ENCODE peak calls at places on chromosome 21, in eight cellular contexts. I, U, A, S, M, G, F and H are unnamed samples. For H3K9me3, the result is how much of the 10 kb centered on the place peaks cover.

GRCh38 chr21:31780944-31781343 is 49.0 kb upstream of the SCAF4 start:
- DNase-seq in I (no peak), U (no peak), A (no peak), S (no peak), M (no peak), G (peak), F (no peak), H (no peak)

GRCh38 chr21:33238565-33239255 is 9.0 kb downstream of the IFNAR2 start:
- DNase-seq in I (no peak), U (no peak), A (no peak), S (no peak), M (no peak), G (peak), F (no peak), H (no peak)

GRCh38 chr21:35234725-35235124 is 185.6 kb upstream of the RUNX1 start:
- DNase-seq in I (no peak), U (no peak), A (no peak), S (no peak), M (peak), G (peak), F (no peak), H (no peak)

GRCh38 chr21:31124005-31124404 is 85.7 kb upstream of the KRTAP19-8 start:
- DNase-seq in I (no peak), U (peak), A (peak), S (no peak), M (no peak), G (no peak), F (no peak), H (no peak)

GRCh38 chr21:38988211-38989096 is 182.7 kb downstream of the ETS2 start:
- DNase-seq in I (no peak), U (no peak), A (no peak), S (no peak), M (no peak), G (no peak), F (no peak), H (no peak)

GRCh38 chr21:34835526-34835925 is 166.7 kb downstream of the CLIC6 start:
- DNase-seq in I (no peak), U (peak), A (peak), S (no peak), M (no peak), G (no peak), F (no peak), H (no peak)

GRCh38 chr21:39849014-39849655 is 18.1 kb upstream of the PCP4 start:
- DNase-seq in I (no peak), U (no peak), A (no peak), S (no peak), M (peak), G (no peak), F (no peak), H (no peak)

GRCh38 chr21:35579520-35580293 is 480.6 kb downstream of the SETD4 start:
- DNase-seq in I (no peak), U (no peak), A (no peak), S (no peak), M (no peak), G (no peak), F (no peak), H (no peak)

GRCh38 chr21:32246571-32246970 is 32.3 kb downstream of the MIS18A start:
- DNase-seq in I (no peak), U (no peak), A (no peak), S (no peak), M (no peak), G (no peak), F (no peak), H (no peak)

GRCh38 chr21:33754493-33754892 is 112.2 kb downstream of the ITSN1 start:
- DNase-seq in I (no peak), U (no peak), A (no peak), S (no peak), M (no peak), G (no peak), F (no peak), H (no peak)

GRCh38 chr21:25366116-25366515 is 241.2 kb downstream of the MRPL39 start:
- DNase-seq in I (no peak), U (no peak), A (no peak), S (no peak), M (no peak), G (no peak), F (no peak), H (no peak)

GRCh38 chr21:17501107-17502006 is 11.5 kb upstream of the CXADR start:
- DNase-seq in I (no peak), U (no peak), A (no peak), S (no peak), M (no peak), G (no peak), F (no peak), H (no peak)

GRCh38 chr21:34189506-34189905 is 116.1 kb downstream of the MRPS6 start:
- DNase-seq in I (no peak), U (no peak), A (no peak), S (no peak), M (no peak), G (no peak), F (no peak), H (no peak)

GRCh38 chr21:34736116-34736870 is 67.5 kb downstream of the CLIC6 start:
- DNase-seq in I (no peak), U (no peak), A (no peak), S (no peak), M (peak), G (no peak), F (no peak), H (peak)

GRCh38 chr21:45895778-45896370 is 85.7 kb upstream of the COL6A1 start:
- DNase-seq in I (no peak), U (no peak), A (no peak), S (no peak), M (no peak), G (no peak), F (no peak), H (no peak)

DNA sequence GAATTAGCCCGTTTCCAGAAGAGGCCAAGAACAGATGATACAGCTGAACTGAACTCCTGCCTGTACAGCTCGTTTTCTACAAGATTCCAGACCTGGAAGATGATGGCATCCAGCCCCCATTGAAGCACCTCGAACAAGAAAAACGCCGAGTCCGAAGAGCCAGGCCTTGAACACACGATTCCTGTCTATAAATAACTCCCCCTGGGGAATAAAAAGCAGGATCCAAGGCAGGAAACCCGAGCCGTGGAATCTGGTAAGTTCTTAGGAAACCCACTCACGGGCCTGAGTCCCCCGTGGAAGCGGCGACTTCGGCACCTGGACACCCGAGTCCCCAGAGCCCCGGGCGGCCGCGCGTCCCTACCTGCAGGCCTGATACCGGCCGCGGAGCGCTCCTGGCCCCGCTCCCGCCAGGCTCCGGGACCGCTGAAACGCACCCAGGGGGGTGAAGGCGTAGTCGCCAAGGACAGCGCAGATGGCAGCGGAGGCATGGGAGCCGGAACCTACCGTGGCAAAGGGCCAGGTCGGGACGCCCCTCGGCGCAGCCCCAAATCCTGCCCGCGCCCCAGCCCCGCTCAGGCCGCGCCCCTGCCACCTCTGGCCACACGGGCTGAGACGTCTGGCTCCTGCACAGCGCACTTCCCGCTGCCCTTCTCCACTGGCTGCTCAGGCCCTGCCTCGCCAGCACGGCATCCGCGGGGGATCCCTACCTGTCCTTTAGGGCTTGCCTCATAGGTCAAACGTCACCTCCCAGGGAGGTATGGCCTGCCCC is 14.0 kb upstream of the HLCS start:
- DNase-seq in I (no peak), U (no peak), A (no peak), S (no peak), M (no peak), G (no peak), F (peak), H (no peak)
- H3K4me3 ChIP-seq in I (peak), U (peak), A (peak), S (peak), M (peak), G (no peak), F (peak), H (no peak)

DNA sequence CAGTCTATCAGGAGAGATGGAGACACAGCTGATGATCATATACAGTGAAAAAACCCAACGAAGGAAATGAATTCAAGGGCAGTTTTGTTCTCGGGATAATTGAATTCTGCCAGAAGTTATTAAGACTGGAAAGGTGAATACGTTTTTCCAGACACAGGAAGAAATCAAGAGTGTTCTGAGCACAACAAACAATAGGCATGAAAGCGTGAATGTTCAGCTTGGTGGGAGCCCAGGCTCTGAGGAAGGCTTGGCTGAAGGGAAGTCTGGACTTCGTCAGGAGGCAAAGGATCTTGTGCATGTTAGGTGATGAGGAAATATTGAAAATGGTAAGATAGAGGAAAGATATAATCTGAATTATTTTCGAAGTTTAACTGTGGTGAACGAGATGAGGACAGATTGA is 50.4 kb downstream of the CYYR1 start:
- DNase-seq in I (no peak), U (no peak), A (no peak), S (no peak), M (no peak), G (no peak), F (no peak), H (no peak)
- H3K9me3 ChIP-seq in I (under half), U (under half), A (under half), S (under half), M (under half), G (under half), F (under half), H (under half)

GRCh38 chr21:43815107-43815742 is 25.8 kb downstream of the RRP1 start:
- DNase-seq in I (no peak), U (no peak), A (no peak), S (no peak), M (no peak), G (no peak), F (no peak), H (no peak)
- H3K4me3 ChIP-seq in I (no peak), U (no peak), A (no peak), S (no peak), M (no peak), G (no peak), F (no peak), H (no peak)

DNA sequence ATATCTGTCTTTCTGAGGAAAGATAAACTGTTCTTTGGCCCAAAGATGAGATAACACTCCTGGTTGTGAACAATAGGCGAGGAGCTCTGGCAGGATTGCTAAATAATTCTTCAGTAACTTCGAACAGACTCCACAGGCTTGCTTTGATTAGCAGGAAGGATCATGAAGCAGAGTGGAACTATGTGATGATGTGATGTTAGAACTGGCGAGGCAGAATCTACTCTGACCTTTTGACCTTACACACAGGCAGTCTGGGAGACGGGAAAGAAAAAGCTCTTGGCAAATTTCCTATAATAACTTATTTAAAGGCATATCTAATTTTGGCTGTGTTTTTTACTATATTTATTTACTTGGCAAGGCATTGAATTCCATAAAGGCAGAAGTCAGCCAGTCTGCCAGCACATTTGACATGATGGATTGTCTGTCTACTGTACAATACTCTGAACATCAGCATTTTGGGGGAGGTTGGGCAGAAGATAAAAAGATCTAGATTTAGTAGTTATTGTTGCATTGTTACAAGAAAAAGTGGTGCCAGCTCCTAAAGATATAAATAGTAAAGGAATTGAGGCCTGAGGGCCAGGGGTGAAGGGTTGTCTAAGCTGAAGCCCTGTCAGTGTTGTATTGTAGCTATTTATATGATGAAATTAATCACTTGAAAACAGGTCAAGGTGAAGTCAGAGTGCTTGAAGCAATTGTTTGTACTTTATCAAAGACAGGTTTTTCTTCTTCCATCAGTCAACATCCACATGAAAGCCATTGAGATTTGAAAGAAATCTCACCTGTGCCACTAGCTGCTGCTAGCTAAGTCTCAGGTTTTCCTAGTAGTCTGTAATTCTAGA is 708.8 kb downstream of the LTN1 start:
- DNase-seq in I (peak), U (no peak), A (no peak), S (no peak), M (peak), G (no peak), F (no peak), H (peak)
- H3K9me3 ChIP-seq in I (under half), U (under half), A (under half), S (under half), M (under half), G (under half), F (under half), H (under half)

GRCh38 chr21:41361786-41362604 is at the start of gene MX2:
- DNase-seq in I (peak), U (no peak), A (peak), S (no peak), M (peak), G (peak), F (peak), H (peak)
- H3K4me3 ChIP-seq in I (no peak), U (no peak), A (peak), S (peak), M (no peak), G (peak), F (peak), H (peak)

DNA sequence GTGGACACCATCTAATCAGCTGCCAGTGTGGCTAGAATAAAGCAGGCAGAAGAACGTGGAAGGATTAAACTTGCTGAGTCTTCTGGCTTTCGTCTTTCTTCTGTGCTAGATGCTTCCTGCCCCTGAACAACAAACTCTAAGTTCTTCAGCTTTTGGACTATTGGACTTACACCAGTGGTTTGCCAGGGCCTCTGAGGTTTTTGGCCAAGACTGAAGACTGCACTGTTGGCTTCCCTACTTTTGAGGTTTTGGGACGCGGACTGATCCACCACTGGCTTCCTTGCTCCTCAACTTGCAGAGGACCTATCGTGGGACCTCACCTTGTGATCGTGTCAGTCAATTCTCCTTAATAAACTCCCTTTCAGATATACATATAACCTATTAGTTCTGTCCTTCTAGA is 696.1 kb upstream of the NCAM2 start:
- DNase-seq in I (no peak), U (no peak), A (no peak), S (no peak), M (no peak), G (no peak), F (no peak), H (no peak)
- H3K9me3 ChIP-seq in I (under half), U (under half), A (under half), S (under half), M (under half), G (under half), F (under half), H (under half)

DNA sequence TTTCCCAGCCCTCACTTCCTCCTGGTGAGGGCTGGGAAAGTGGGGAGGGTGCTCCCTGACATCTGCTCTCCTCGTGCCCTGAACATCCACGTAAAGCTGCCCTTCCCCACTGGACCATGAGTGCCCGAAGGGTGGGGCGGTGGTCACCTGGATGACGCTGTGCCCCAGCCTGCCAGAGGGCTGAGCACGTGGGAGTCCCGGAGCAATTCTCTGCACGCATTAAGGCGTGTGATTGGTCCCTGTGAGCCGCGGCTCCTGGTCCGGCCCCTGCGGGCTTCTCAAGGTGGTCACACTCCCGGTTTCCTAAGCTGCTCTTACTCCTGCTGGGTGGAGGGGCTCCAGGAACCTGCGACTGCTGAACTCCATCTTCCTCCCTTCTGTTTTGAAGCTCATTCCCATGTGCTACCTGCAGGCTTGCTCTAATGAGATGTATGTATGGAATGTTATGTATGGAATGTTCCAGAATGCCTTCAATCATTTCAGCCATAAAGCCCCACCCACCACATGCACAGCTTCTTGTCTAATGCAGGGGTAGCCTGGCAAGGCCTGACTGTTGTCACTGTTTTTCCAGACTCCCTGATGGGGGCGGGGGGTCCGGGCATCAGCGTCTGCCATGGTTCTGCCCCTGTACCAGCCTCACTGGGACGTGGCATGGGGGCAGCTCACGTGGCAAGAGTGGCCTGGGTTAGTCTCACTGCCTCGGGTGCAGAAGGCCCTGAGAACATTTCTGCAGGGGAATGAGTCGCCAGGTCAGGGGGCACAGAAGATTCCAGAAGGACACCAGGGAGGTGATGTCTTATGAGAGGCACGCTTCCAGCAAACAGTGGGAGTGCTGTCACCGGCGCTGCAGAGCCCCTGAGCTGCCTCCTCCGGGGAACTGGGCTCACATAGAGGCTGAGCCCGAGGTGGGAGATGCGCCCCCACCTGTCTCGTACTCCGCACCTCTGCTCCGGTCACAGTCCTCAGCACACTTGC is 19.4 kb downstream of the KRTAP10-1 start:
- DNase-seq in I (no peak), U (no peak), A (peak), S (no peak), M (no peak), G (no peak), F (peak), H (no peak)
- H3K4me3 ChIP-seq in I (no peak), U (no peak), A (no peak), S (no peak), M (no peak), G (no peak), F (no peak), H (no peak)

GRCh38 chr21:20257052-20257451 is 741.2 kb upstream of the NCAM2 start:
- DNase-seq in I (no peak), U (no peak), A (no peak), S (no peak), M (no peak), G (no peak), F (no peak), H (no peak)
- H3K9me3 ChIP-seq in I (under half), U (under half), A (under half), S (under half), M (under half), G (under half), F (under half), H (under half)

GRCh38 chr21:24204641-24205040 is 1402.6 kb downstream of the MRPL39 start:
- DNase-seq in I (no peak), U (no peak), A (no peak), S (no peak), M (no peak), G (no peak), F (no peak), H (no peak)

GRCh38 chr21:24210130-24210529 is 1397.2 kb downstream of the MRPL39 start:
- DNase-seq in I (no peak), U (no peak), A (no peak), S (no peak), M (no peak), G (no peak), F (no peak), H (no peak)

GRCh38 chr21:24205317-24205716 is 1402.0 kb downstream of the MRPL39 start:
- DNase-seq in I (no peak), U (no peak), A (no peak), S (no peak), M (no peak), G (no peak), F (no peak), H (no peak)

DNA sequence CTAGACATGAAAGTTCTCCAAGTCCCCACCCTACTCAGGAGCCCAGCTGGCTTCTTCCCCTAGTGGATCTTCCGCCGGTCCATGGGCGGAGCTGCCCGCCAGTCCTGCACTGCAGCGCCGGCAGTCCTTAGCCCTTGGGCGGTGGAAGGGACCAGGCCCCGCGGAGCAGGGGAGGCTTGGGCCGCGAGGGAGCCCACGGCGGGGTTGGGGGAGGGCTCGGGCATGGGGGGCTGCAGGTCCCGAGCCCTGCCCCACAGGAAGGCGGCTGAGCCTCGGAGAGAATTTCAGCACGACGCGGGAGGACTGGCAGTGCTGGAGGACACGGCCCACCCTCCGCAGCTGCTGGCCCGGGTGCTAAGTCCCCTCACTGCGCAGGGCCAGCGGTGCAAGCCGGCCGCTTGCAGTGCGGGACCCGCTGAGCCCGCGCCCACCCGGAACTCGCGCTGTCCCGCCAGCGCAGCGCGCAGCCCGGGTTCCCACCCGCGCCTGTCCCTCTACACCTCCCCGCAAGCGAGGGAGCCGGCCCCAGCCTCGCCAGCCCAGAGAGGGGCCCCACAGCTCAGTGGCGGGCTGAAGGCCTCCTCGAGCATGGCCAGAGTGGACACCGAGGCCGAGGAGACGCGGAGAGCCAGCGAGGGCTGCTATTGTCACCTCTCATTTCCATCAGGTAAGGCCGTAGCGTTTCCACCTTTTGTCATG is 1398.6 kb downstream of the MRPL39 start:
- DNase-seq in I (no peak), U (no peak), A (no peak), S (no peak), M (no peak), G (no peak), F (no peak), H (no peak)
- H3K4me3 ChIP-seq in I (no peak), U (no peak), A (no peak), S (no peak), M (no peak), G (no peak), F (no peak), H (no peak)